ENCODE peak calls at places on chromosome 6, in eight cellular contexts. One of them, this sample, is unnamed.

GRCh38 chr6:116948535-116949304 is 71.7 kb downstream of the RFX6 start:
- DNase-seq in neuronal stem cell: no peak
- DNase-seq in IMR-90: no peak
- DNase-seq in DND-41: no peak
- DNase-seq in cardiac muscle cell: no peak
- DNase-seq in MM.1S: no peak
- DNase-seq in left ventricle myocardium inferior: no peak
- DNase-seq in gastrocnemius medialis: no peak
- DNase-seq in this sample: no peak

GRCh38 chr6:110814488-110815259 is 595 bp downstream of the CDK19 start:
- DNase-seq in MM.1S: peak; percentile 43
- DNase-seq in gastrocnemius medialis: peak; percentile 33
- DNase-seq in cardiac muscle cell: peak; percentile 58
- DNase-seq in IMR-90: peak; percentile 45
- DNase-seq in left ventricle myocardium inferior: peak; percentile 61
- DNase-seq in neuronal stem cell: peak; percentile 40
- DNase-seq in DND-41: peak; percentile 60
- DNase-seq in this sample: peak; percentile 86

GRCh38 chr6:65538644-65539043 is 168.4 kb downstream of the EYS start:
- DNase-seq in neuronal stem cell: no peak
- DNase-seq in DND-41: no peak
- DNase-seq in left ventricle myocardium inferior: no peak
- DNase-seq in cardiac muscle cell: no peak
- DNase-seq in gastrocnemius medialis: no peak
- DNase-seq in MM.1S: no peak
- DNase-seq in IMR-90: no peak
- DNase-seq in this sample: no peak

GRCh38 chr6:45421700-45422540 is 44.2 kb upstream of the SUPT3H start:
- DNase-seq in gastrocnemius medialis: peak; percentile 34
- DNase-seq in DND-41: peak; percentile 65
- DNase-seq in IMR-90: peak; percentile 67
- DNase-seq in left ventricle myocardium inferior: peak; percentile 54
- DNase-seq in MM.1S: peak; percentile 64
- DNase-seq in neuronal stem cell: peak; percentile 48
- DNase-seq in cardiac muscle cell: peak; percentile 81
- DNase-seq in this sample: peak; percentile 79

GRCh38 chr6:71222676-71223075 is 65.9 kb upstream of the OGFRL1 start:
- DNase-seq in gastrocnemius medialis: no peak
- DNase-seq in DND-41: no peak
- DNase-seq in IMR-90: no peak
- DNase-seq in left ventricle myocardium inferior: no peak
- DNase-seq in MM.1S: no peak
- DNase-seq in cardiac muscle cell: no peak
- DNase-seq in neuronal stem cell: no peak
- DNase-seq in this sample: no peak

GRCh38 chr6:81762132-81762531 is 9.7 kb upstream of the TENT5A start:
- DNase-seq in left ventricle myocardium inferior: no peak
- DNase-seq in MM.1S: no peak
- DNase-seq in neuronal stem cell: no peak
- DNase-seq in DND-41: no peak
- DNase-seq in IMR-90: peak; percentile 37
- DNase-seq in gastrocnemius medialis: no peak
- DNase-seq in cardiac muscle cell: no peak
- DNase-seq in this sample: no peak

GRCh38 chr6:63649847-63650265 is 14.3 kb downstream of the PHF3 start:
- DNase-seq in cardiac muscle cell: no peak
- DNase-seq in left ventricle myocardium inferior: no peak
- DNase-seq in MM.1S: no peak
- DNase-seq in neuronal stem cell: no peak
- DNase-seq in IMR-90: peak; percentile 37
- DNase-seq in gastrocnemius medialis: no peak
- DNase-seq in DND-41: no peak
- DNase-seq in this sample: no peak

GRCh38 chr6:166512567-166512966 is 73.9 kb downstream of the RAMACL start:
- DNase-seq in cardiac muscle cell: no peak
- DNase-seq in left ventricle myocardium inferior: no peak
- DNase-seq in DND-41: no peak
- DNase-seq in MM.1S: no peak
- DNase-seq in gastrocnemius medialis: no peak
- DNase-seq in neuronal stem cell: no peak
- DNase-seq in IMR-90: no peak
- DNase-seq in this sample: no peak

GRCh38 chr6:143695106-143696059 is 17.6 kb downstream of the PHACTR2 start:
- DNase-seq in cardiac muscle cell: no peak
- DNase-seq in left ventricle myocardium inferior: no peak
- DNase-seq in DND-41: no peak
- DNase-seq in MM.1S: no peak
- DNase-seq in IMR-90: no peak
- DNase-seq in neuronal stem cell: no peak
- DNase-seq in gastrocnemius medialis: no peak
- DNase-seq in this sample: no peak

GRCh38 chr6:94639564-94639963 is 937.8 kb upstream of the MANEA start:
- DNase-seq in left ventricle myocardium inferior: no peak
- DNase-seq in gastrocnemius medialis: no peak
- DNase-seq in MM.1S: no peak
- DNase-seq in DND-41: no peak
- DNase-seq in neuronal stem cell: no peak
- DNase-seq in cardiac muscle cell: no peak
- DNase-seq in IMR-90: no peak
- DNase-seq in this sample: no peak

GRCh38 chr6:116616757-116617093 is 446 bp downstream of the RSPH4A start:
- DNase-seq in neuronal stem cell: no peak
- DNase-seq in MM.1S: peak; percentile 43
- DNase-seq in left ventricle myocardium inferior: no peak
- DNase-seq in IMR-90: no peak
- DNase-seq in gastrocnemius medialis: no peak
- DNase-seq in DND-41: no peak
- DNase-seq in cardiac muscle cell: no peak
- DNase-seq in this sample: no peak

GRCh38 chr6:163201855-163202254 is 212.7 kb upstream of the QKI start:
- DNase-seq in gastrocnemius medialis: no peak
- DNase-seq in neuronal stem cell: no peak
- DNase-seq in cardiac muscle cell: no peak
- DNase-seq in DND-41: no peak
- DNase-seq in IMR-90: no peak
- DNase-seq in MM.1S: no peak
- DNase-seq in left ventricle myocardium inferior: no peak
- DNase-seq in this sample: no peak

GRCh38 chr6:39018103-39018502 is 30.5 kb upstream of the GLP1R start:
- DNase-seq in left ventricle myocardium inferior: no peak
- DNase-seq in gastrocnemius medialis: no peak
- DNase-seq in DND-41: no peak
- DNase-seq in IMR-90: no peak
- DNase-seq in MM.1S: no peak
- DNase-seq in neuronal stem cell: no peak
- DNase-seq in cardiac muscle cell: no peak
- DNase-seq in this sample: no peak

GRCh38 chr6:11196511-11197174 is 35.8 kb downstream of the NEDD9 start:
- DNase-seq in left ventricle myocardium inferior: no peak
- DNase-seq in gastrocnemius medialis: no peak
- DNase-seq in cardiac muscle cell: peak; percentile 45
- DNase-seq in MM.1S: no peak
- DNase-seq in IMR-90: peak; percentile 85
- DNase-seq in neuronal stem cell: peak; percentile 42
- DNase-seq in DND-41: peak; percentile 29
- DNase-seq in this sample: no peak

GRCh38 chr6:35062676-35063574 is 78.2 kb downstream of the TCP11 start:
- DNase-seq in DND-41: peak; percentile 92
- DNase-seq in cardiac muscle cell: no peak
- DNase-seq in left ventricle myocardium inferior: no peak
- DNase-seq in neuronal stem cell: no peak
- DNase-seq in MM.1S: no peak
- DNase-seq in IMR-90: no peak
- DNase-seq in gastrocnemius medialis: no peak
- DNase-seq in this sample: no peak

GRCh38 chr6:161225677-161226004 is 48.2 kb downstream of the AGPAT4 start:
- DNase-seq in DND-41: no peak
- DNase-seq in cardiac muscle cell: no peak
- DNase-seq in left ventricle myocardium inferior: no peak
- DNase-seq in IMR-90: no peak
- DNase-seq in gastrocnemius medialis: no peak
- DNase-seq in MM.1S: no peak
- DNase-seq in neuronal stem cell: no peak
- DNase-seq in this sample: no peak

GRCh38 chr6:130206474-130206873 is 16.3 kb downstream of the SAMD3 start:
- DNase-seq in gastrocnemius medialis: no peak
- DNase-seq in MM.1S: no peak
- DNase-seq in left ventricle myocardium inferior: no peak
- DNase-seq in IMR-90: no peak
- DNase-seq in neuronal stem cell: no peak
- DNase-seq in DND-41: no peak
- DNase-seq in cardiac muscle cell: no peak
- DNase-seq in this sample: no peak

GRCh38 chr6:129567374-129567773 is 142.6 kb downstream of the ARHGAP18 start:
- DNase-seq in gastrocnemius medialis: no peak
- DNase-seq in DND-41: peak; percentile 14
- DNase-seq in neuronal stem cell: no peak
- DNase-seq in MM.1S: peak; percentile 14
- DNase-seq in cardiac muscle cell: peak; percentile 50
- DNase-seq in IMR-90: no peak
- DNase-seq in left ventricle myocardium inferior: no peak
- DNase-seq in this sample: no peak

GRCh38 chr6:37705239-37706051 is 7.8 kb upstream of the MDGA1 start:
- DNase-seq in cardiac muscle cell: peak; percentile 92
- DNase-seq in left ventricle myocardium inferior: peak; percentile 80
- DNase-seq in MM.1S: peak; percentile 45
- DNase-seq in neuronal stem cell: peak; percentile 88
- DNase-seq in DND-41: no peak
- DNase-seq in gastrocnemius medialis: peak; percentile 60
- DNase-seq in IMR-90: peak; percentile 73
- DNase-seq in this sample: peak; percentile 88

GRCh38 chr6:40588480-40588879 is 1.3 kb upstream of the LRFN2 start:
- DNase-seq in neuronal stem cell: no peak
- DNase-seq in IMR-90: no peak
- DNase-seq in gastrocnemius medialis: no peak
- DNase-seq in cardiac muscle cell: no peak
- DNase-seq in left ventricle myocardium inferior: no peak
- DNase-seq in DND-41: no peak
- DNase-seq in MM.1S: no peak
- DNase-seq in this sample: no peak

GRCh38 chr6:40586800-40587201 is 363 bp downstream of the LRFN2 start:
- DNase-seq in neuronal stem cell: no peak
- DNase-seq in DND-41: no peak
- DNase-seq in cardiac muscle cell: no peak
- DNase-seq in MM.1S: no peak
- DNase-seq in left ventricle myocardium inferior: no peak
- DNase-seq in gastrocnemius medialis: no peak
- DNase-seq in IMR-90: no peak
- DNase-seq in this sample: no peak

GRCh38 chr6:40586369-40586768 is 795 bp downstream of the LRFN2 start:
- DNase-seq in DND-41: peak; percentile 16
- DNase-seq in left ventricle myocardium inferior: no peak
- DNase-seq in neuronal stem cell: no peak
- DNase-seq in cardiac muscle cell: no peak
- DNase-seq in IMR-90: no peak
- DNase-seq in MM.1S: no peak
- DNase-seq in gastrocnemius medialis: no peak
- DNase-seq in this sample: no peak

GRCh38 chr6:40587240-40588069 is at the start of gene LRFN2:
- DNase-seq in DND-41: peak; percentile 85
- DNase-seq in neuronal stem cell: peak; percentile 81
- DNase-seq in cardiac muscle cell: peak; percentile 81
- DNase-seq in IMR-90: peak; percentile 53
- DNase-seq in left ventricle myocardium inferior: peak; percentile 58
- DNase-seq in gastrocnemius medialis: peak; percentile 54
- DNase-seq in MM.1S: peak; percentile 74
- DNase-seq in this sample: peak; percentile 89

DNA sequence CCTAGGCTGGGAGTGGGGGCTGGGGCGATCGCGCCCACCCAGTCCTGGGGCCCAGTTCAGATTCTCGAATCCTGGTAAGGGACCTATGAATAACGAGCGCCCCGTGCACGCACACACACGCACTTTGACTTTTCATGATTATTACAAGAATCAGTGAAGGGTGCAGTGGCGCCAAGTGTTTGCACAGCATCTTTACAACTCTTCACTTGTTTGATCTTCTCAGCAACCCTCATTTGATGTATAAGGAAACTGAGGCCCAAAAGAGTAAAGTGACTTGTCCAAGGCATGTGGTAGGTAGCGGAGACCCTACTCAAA is 863 bp upstream of the LRFN2 start:
- DNase-seq in IMR-90: no peak
- DNase-seq in neuronal stem cell: no peak
- DNase-seq in left ventricle myocardium inferior: no peak
- DNase-seq in DND-41: no peak
- DNase-seq in MM.1S: no peak
- DNase-seq in cardiac muscle cell: no peak
- DNase-seq in gastrocnemius medialis: no peak
- DNase-seq in this sample: no peak
- H3K4me3 ChIP-seq in IMR-90: no peak overlapping the region
- H3K4me3 ChIP-seq in neuronal stem cell: no peak overlapping the region
- H3K4me3 ChIP-seq in left ventricle myocardium inferior: peak overlapping the region; percentile 62
- H3K4me3 ChIP-seq in DND-41: peak overlapping the region; percentile 62
- H3K4me3 ChIP-seq in MM.1S: peak overlapping the region; percentile 17
- H3K4me3 ChIP-seq in cardiac muscle cell: peak overlapping the region; percentile 39
- H3K4me3 ChIP-seq in gastrocnemius medialis: peak overlapping the region; percentile 37
- H3K4me3 ChIP-seq in this sample: peak overlapping the region; percentile 47

GRCh38 chr6:151408858-151409257 is 17.5 kb upstream of the ZBTB2 start:
- DNase-seq in IMR-90: no peak
- DNase-seq in gastrocnemius medialis: no peak
- DNase-seq in MM.1S: no peak
- DNase-seq in DND-41: no peak
- DNase-seq in neuronal stem cell: no peak
- DNase-seq in cardiac muscle cell: no peak
- DNase-seq in left ventricle myocardium inferior: no peak
- DNase-seq in this sample: no peak
- H3K36me3 ChIP-seq in IMR-90: peaks cover 43% of the 10 kb centered on the region
- H3K36me3 ChIP-seq in gastrocnemius medialis: no peaks in the 10 kb centered on the region
- H3K36me3 ChIP-seq in MM.1S: no peaks in the 10 kb centered on the region
- H3K36me3 ChIP-seq in DND-41: peaks cover 81% of the 10 kb centered on the region
- H3K36me3 ChIP-seq in neuronal stem cell: peaks cover 96% of the 10 kb centered on the region
- H3K36me3 ChIP-seq in cardiac muscle cell: peaks cover 7% of the 10 kb centered on the region
- H3K36me3 ChIP-seq in left ventricle myocardium inferior: peaks cover 39% of the 10 kb centered on the region
- H3K36me3 ChIP-seq in this sample: peaks cover 52% of the 10 kb centered on the region

GRCh38 chr6:18400831-18401446 is 13.8 kb downstream of the RNF144B start:
- DNase-seq in DND-41: no peak
- DNase-seq in left ventricle myocardium inferior: no peak
- DNase-seq in cardiac muscle cell: no peak
- DNase-seq in neuronal stem cell: no peak
- DNase-seq in IMR-90: peak; percentile 40
- DNase-seq in gastrocnemius medialis: no peak
- DNase-seq in MM.1S: no peak
- DNase-seq in this sample: no peak
- H3K4me1 ChIP-seq in DND-41: no peaks in the 10 kb centered on the region
- H3K4me1 ChIP-seq in left ventricle myocardium inferior: peaks cover 45% of the 10 kb centered on the region
- H3K4me1 ChIP-seq in cardiac muscle cell: no peaks in the 10 kb centered on the region
- H3K4me1 ChIP-seq in neuronal stem cell: no peaks in the 10 kb centered on the region
- H3K4me1 ChIP-seq in IMR-90: peaks cover 6% of the 10 kb centered on the region
- H3K4me1 ChIP-seq in gastrocnemius medialis: peaks cover 77% of the 10 kb centered on the region
- H3K4me1 ChIP-seq in MM.1S: peaks cover 9% of the 10 kb centered on the region
- H3K4me1 ChIP-seq in this sample: peaks cover 13% of the 10 kb centered on the region

DNA sequence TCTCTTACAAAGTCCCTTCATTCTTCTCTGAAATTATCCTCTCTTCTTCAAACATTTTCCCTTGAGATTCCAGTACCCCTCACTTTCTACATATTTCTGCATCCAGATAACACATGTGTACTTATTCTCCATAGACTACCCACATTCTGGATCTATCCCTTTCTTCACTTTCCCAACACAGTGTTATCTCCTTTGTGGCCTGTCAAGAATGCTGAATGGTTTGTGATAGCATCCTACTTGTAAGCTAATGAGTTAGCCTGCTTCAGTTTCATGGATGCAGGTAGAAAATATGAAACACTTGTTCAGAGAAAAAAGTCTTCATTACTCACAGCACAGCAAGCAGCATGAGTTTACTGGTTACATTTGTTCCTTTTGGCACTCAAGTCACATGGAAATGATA is 245.4 kb downstream of the HTR1B start:
- DNase-seq in cardiac muscle cell: peak; percentile 17
- DNase-seq in IMR-90: no peak
- DNase-seq in MM.1S: no peak
- DNase-seq in neuronal stem cell: no peak
- DNase-seq in gastrocnemius medialis: no peak
- DNase-seq in DND-41: no peak
- DNase-seq in left ventricle myocardium inferior: no peak
- DNase-seq in this sample: no peak
- H3K4me3 ChIP-seq in cardiac muscle cell: no peak overlapping the region
- H3K4me3 ChIP-seq in IMR-90: no peak overlapping the region
- H3K4me3 ChIP-seq in MM.1S: no peak overlapping the region
- H3K4me3 ChIP-seq in neuronal stem cell: no peak overlapping the region
- H3K4me3 ChIP-seq in gastrocnemius medialis: no peak overlapping the region
- H3K4me3 ChIP-seq in DND-41: no peak overlapping the region
- H3K4me3 ChIP-seq in left ventricle myocardium inferior: no peak overlapping the region
- H3K4me3 ChIP-seq in this sample: no peak overlapping the region